ENCODE peak calls at places on chromosomes 12 and 14, in four cellular contexts. One of them, this sample, is unnamed.

GRCh38 chr12:13374783-13375182 is 178.3 kb downstream of the EMP1 start:
- DNase-seq in AG04450: no peak
- DNase-seq in ovary: no peak
- DNase-seq in psoas muscle: no peak
- DNase-seq in this sample: no peak

GRCh38 chr14:28707814-28708213 is 58.8 kb upstream of the FOXG1 start:
- DNase-seq in ovary: no peak
- DNase-seq in AG04450: no peak
- DNase-seq in psoas muscle: no peak
- DNase-seq in this sample: no peak

GRCh38 chr14:39417014-39417413 is 15.2 kb downstream of the FBXO33 start:
- DNase-seq in psoas muscle: no peak
- DNase-seq in ovary: no peak
- DNase-seq in AG04450: no peak
- DNase-seq in this sample: no peak

GRCh38 chr12:5497329-5498058 is 65.6 kb downstream of the NTF3 start:
- DNase-seq in AG04450: no peak
- DNase-seq in ovary: no peak
- DNase-seq in psoas muscle: no peak
- DNase-seq in this sample: no peak

GRCh38 chr14:90521121-90521929 is 124.5 kb downstream of the CALM1 start:
- DNase-seq in AG04450: no peak
- DNase-seq in psoas muscle: no peak
- DNase-seq in ovary: peak
- DNase-seq in this sample: no peak

GRCh38 chr14:69002069-69002468 is 23.0 kb upstream of the ACTN1 start:
- DNase-seq in ovary: peak
- DNase-seq in AG04450: no peak
- DNase-seq in psoas muscle: no peak
- DNase-seq in this sample: no peak

GRCh38 chr14:71472281-71472960 is 459.8 kb upstream of the RGS6 start:
- DNase-seq in psoas muscle: no peak
- DNase-seq in ovary: no peak
- DNase-seq in AG04450: no peak
- DNase-seq in this sample: no peak

GRCh38 chr14:105248368-105249174 is at the start of gene BTBD6:
- DNase-seq in AG04450: peak
- DNase-seq in psoas muscle: peak
- DNase-seq in ovary: peak
- DNase-seq in this sample: peak

GRCh38 chr12:117255386-117255785 is 65.1 kb upstream of the FBXO21 start:
- DNase-seq in psoas muscle: no peak
- DNase-seq in AG04450: no peak
- DNase-seq in ovary: no peak
- DNase-seq in this sample: no peak

GRCh38 chr14:23861666-23862065 is 91.9 kb upstream of the DHRS4 start:
- DNase-seq in AG04450: no peak
- DNase-seq in psoas muscle: no peak
- DNase-seq in ovary: peak
- DNase-seq in this sample: no peak

GRCh38 chr14:103019827-103020226 is 37.5 kb downstream of the CDC42BPB start:
- DNase-seq in AG04450: no peak
- DNase-seq in psoas muscle: peak
- DNase-seq in ovary: no peak
- DNase-seq in this sample: no peak

GRCh38 chr14:31945074-31945613 is 132.0 kb upstream of the ARHGAP5 start:
- DNase-seq in AG04450: no peak
- DNase-seq in psoas muscle: no peak
- DNase-seq in ovary: no peak
- DNase-seq in this sample: no peak

GRCh38 chr14:106556665-106557289 is 1030.4 kb downstream of the TMEM121 start:
- DNase-seq in ovary: no peak
- DNase-seq in psoas muscle: no peak
- DNase-seq in AG04450: no peak
- DNase-seq in this sample: no peak

GRCh38 chr14:49999216-49999761 is 106.4 kb downstream of the ARF6 start:
- DNase-seq in psoas muscle: peak
- DNase-seq in ovary: peak
- DNase-seq in AG04450: no peak
- DNase-seq in this sample: peak

GRCh38 chr12:18101043-18101442 is 11.1 kb upstream of the RERGL start:
- DNase-seq in AG04450: no peak
- DNase-seq in psoas muscle: no peak
- DNase-seq in ovary: no peak
- DNase-seq in this sample: no peak

GRCh38 chr12:132501189-132501940 is 11.4 kb downstream of the FBRSL1 start:
- DNase-seq in ovary: no peak
- DNase-seq in psoas muscle: no peak
- DNase-seq in AG04450: no peak
- DNase-seq in this sample: no peak

GRCh38 chr12:27199638-27200300 is 44.3 kb upstream of the STK38L start:
- DNase-seq in ovary: no peak
- DNase-seq in AG04450: no peak
- DNase-seq in psoas muscle: no peak
- DNase-seq in this sample: no peak

GRCh38 chr14:66635435-66635834 is 127.5 kb downstream of the GPHN start:
- DNase-seq in AG04450: no peak
- DNase-seq in ovary: no peak
- DNase-seq in psoas muscle: no peak
- DNase-seq in this sample: no peak

GRCh38 chr12:130686511-130686981 is 29.6 kb downstream of the RIMBP2 start:
- DNase-seq in AG04450: no peak
- DNase-seq in psoas muscle: no peak
- DNase-seq in ovary: no peak
- DNase-seq in this sample: no peak

GRCh38 chr14:74574092-74574438 is 38.0 kb downstream of the LTBP2 start:
- DNase-seq in AG04450: no peak
- DNase-seq in ovary: no peak
- DNase-seq in psoas muscle: no peak
- DNase-seq in this sample: no peak

GRCh38 chr12:88493651-88494050 is 86.6 kb downstream of the KITLG start:
- DNase-seq in AG04450: peak
- DNase-seq in psoas muscle: no peak
- DNase-seq in ovary: no peak
- DNase-seq in this sample: no peak

GRCh38 chr12:69982081-69982480 is 157.1 kb downstream of the MYRFL start:
- DNase-seq in psoas muscle: no peak
- DNase-seq in AG04450: no peak
- DNase-seq in ovary: no peak
- DNase-seq in this sample: no peak

GRCh38 chr14:65210827-65211192 is 108.5 kb upstream of the MAX start:
- DNase-seq in ovary: no peak
- DNase-seq in psoas muscle: no peak
- DNase-seq in AG04450: no peak
- DNase-seq in this sample: no peak

GRCh38 chr14:26730929-26731618 is 133.2 kb upstream of the NOVA1 start:
- DNase-seq in AG04450: no peak
- DNase-seq in ovary: no peak
- DNase-seq in psoas muscle: peak
- DNase-seq in this sample: no peak

GRCh38 chr12:127690161-127690560 is 576.8 kb upstream of the TMEM132C start:
- DNase-seq in ovary: no peak
- DNase-seq in AG04450: no peak
- DNase-seq in psoas muscle: no peak
- DNase-seq in this sample: no peak

GRCh38 chr14:62691613-62692489 is 353.4 kb downstream of the KCNH5 start:
- DNase-seq in ovary: peak
- DNase-seq in AG04450: peak
- DNase-seq in psoas muscle: no peak
- DNase-seq in this sample: no peak
- H3K27ac ChIP-seq in ovary: no peak
- H3K27ac ChIP-seq in AG04450: peak
- H3K27ac ChIP-seq in psoas muscle: peak
- H3K27ac ChIP-seq in this sample: no peak

GRCh38 chr12:65534105-65534841 is 255.8 kb downstream of the MSRB3 start:
- DNase-seq in AG04450: no peak
- DNase-seq in psoas muscle: no peak
- DNase-seq in ovary: no peak
- DNase-seq in this sample: no peak
- H3K4me3 ChIP-seq in AG04450: no peak
- H3K4me3 ChIP-seq in psoas muscle: no peak
- H3K4me3 ChIP-seq in ovary: no peak
- H3K4me3 ChIP-seq in this sample: no peak

GRCh38 chr14:46250113-46250703 is 401.4 kb downstream of the RPL10L start:
- DNase-seq in AG04450: no peak
- DNase-seq in ovary: no peak
- DNase-seq in psoas muscle: no peak
- DNase-seq in this sample: no peak
- TF ChIP-seq CTCF in AG04450: peak
- TF ChIP-seq CTCF in ovary: peak
- TF ChIP-seq CTCF in psoas muscle: peak
- TF ChIP-seq CTCF in this sample: peak

GRCh38 chr12:1102088-1102487 is 111.1 kb downstream of the ERC1 start:
- DNase-seq in psoas muscle: no peak
- DNase-seq in AG04450: no peak
- DNase-seq in ovary: no peak
- DNase-seq in this sample: no peak

GRCh38 chr12:1094714-1095113 is 103.7 kb downstream of the ERC1 start:
- DNase-seq in AG04450: no peak
- DNase-seq in ovary: no peak
- DNase-seq in psoas muscle: no peak
- DNase-seq in this sample: no peak

GRCh38 chr12:1103632-1104031 is 112.6 kb downstream of the ERC1 start:
- DNase-seq in psoas muscle: no peak
- DNase-seq in AG04450: no peak
- DNase-seq in ovary: no peak
- DNase-seq in this sample: no peak

GRCh38 chr12:1103051-1103450 is 112.0 kb downstream of the ERC1 start:
- DNase-seq in AG04450: no peak
- DNase-seq in psoas muscle: no peak
- DNase-seq in ovary: no peak
- DNase-seq in this sample: no peak

GRCh38 chr12:1099158-1099557 is 108.1 kb downstream of the ERC1 start:
- DNase-seq in AG04450: no peak
- DNase-seq in psoas muscle: no peak
- DNase-seq in ovary: no peak
- DNase-seq in this sample: no peak
- H3K27ac ChIP-seq in AG04450: no peak
- H3K27ac ChIP-seq in psoas muscle: no peak
- H3K27ac ChIP-seq in ovary: no peak
- H3K27ac ChIP-seq in this sample: no peak

This sample was measured in right atrium auricular region.